ENCODE peak calls at places on chromosomes 13 and 19, in eight cellular contexts. One of them, this sample, is unnamed. For H3K9me3, the result is how much of the 10 kb centered on the place peaks cover.

GRCh38 chr13:113401452-113402415 is 37.8 kb upstream of the GRTP1 start:
- DNase-seq in HCT116: no peak
- DNase-seq in astrocyte: no peak
- DNase-seq in AG04450: no peak
- DNase-seq in thoracic aorta: no peak
- DNase-seq in breast epithelium: no peak
- DNase-seq in IMR-90: no peak
- DNase-seq in WERI-Rb-1: no peak
- DNase-seq in this sample: no peak

GRCh38 chr13:21060063-21060826 is 1.1 kb downstream of the LATS2 start:
- DNase-seq in HCT116: no peak
- DNase-seq in astrocyte: peak
- DNase-seq in AG04450: no peak
- DNase-seq in thoracic aorta: no peak
- DNase-seq in breast epithelium: no peak
- DNase-seq in IMR-90: peak
- DNase-seq in WERI-Rb-1: no peak
- DNase-seq in this sample: no peak

GRCh38 chr13:25860862-25861261 is 191.0 kb downstream of the SHISA2 start:
- DNase-seq in HCT116: no peak
- DNase-seq in astrocyte: peak
- DNase-seq in AG04450: no peak
- DNase-seq in thoracic aorta: no peak
- DNase-seq in breast epithelium: no peak
- DNase-seq in IMR-90: peak
- DNase-seq in WERI-Rb-1: no peak
- DNase-seq in this sample: peak

GRCh38 chr19:41172297-41173164 is 20.5 kb upstream of the CYP2S1 start:
- DNase-seq in HCT116: no peak
- DNase-seq in astrocyte: no peak
- DNase-seq in AG04450: no peak
- DNase-seq in thoracic aorta: no peak
- DNase-seq in breast epithelium: no peak
- DNase-seq in IMR-90: no peak
- DNase-seq in WERI-Rb-1: no peak
- DNase-seq in this sample: no peak

GRCh38 chr19:17281391-17282304 is at the start of gene ANKLE1:
- DNase-seq in HCT116: no peak
- DNase-seq in astrocyte: no peak
- DNase-seq in AG04450: no peak
- DNase-seq in thoracic aorta: no peak
- DNase-seq in breast epithelium: no peak
- DNase-seq in IMR-90: no peak
- DNase-seq in WERI-Rb-1: no peak
- DNase-seq in this sample: no peak

GRCh38 chr13:48728876-48729275 is 75.1 kb downstream of the CYSLTR2 start:
- DNase-seq in HCT116: no peak
- DNase-seq in astrocyte: no peak
- DNase-seq in AG04450: no peak
- DNase-seq in thoracic aorta: no peak
- DNase-seq in breast epithelium: no peak
- DNase-seq in IMR-90: no peak
- DNase-seq in WERI-Rb-1: no peak
- DNase-seq in this sample: no peak

GRCh38 chr13:47178090-47178950 is 281.5 kb upstream of the HTR2A start:
- DNase-seq in HCT116: no peak
- DNase-seq in astrocyte: no peak
- DNase-seq in AG04450: no peak
- DNase-seq in thoracic aorta: no peak
- DNase-seq in breast epithelium: no peak
- DNase-seq in IMR-90: no peak
- DNase-seq in WERI-Rb-1: no peak
- DNase-seq in this sample: no peak

GRCh38 chr13:76903544-76904162 is 17.4 kb upstream of the KCTD12 start:
- DNase-seq in HCT116: peak
- DNase-seq in astrocyte: peak
- DNase-seq in AG04450: peak
- DNase-seq in thoracic aorta: no peak
- DNase-seq in breast epithelium: peak
- DNase-seq in IMR-90: peak
- DNase-seq in WERI-Rb-1: peak
- DNase-seq in this sample: peak

GRCh38 chr19:35717665-35718344 is at the start of gene KMT2B:
- DNase-seq in HCT116: no peak
- DNase-seq in astrocyte: no peak
- DNase-seq in AG04450: no peak
- DNase-seq in thoracic aorta: no peak
- DNase-seq in breast epithelium: no peak
- DNase-seq in IMR-90: no peak
- DNase-seq in WERI-Rb-1: peak
- DNase-seq in this sample: no peak

GRCh38 chr19:52600639-52601024 is 30.5 kb downstream of the ZNF701 start:
- DNase-seq in HCT116: no peak
- DNase-seq in astrocyte: no peak
- DNase-seq in AG04450: no peak
- DNase-seq in thoracic aorta: no peak
- DNase-seq in breast epithelium: no peak
- DNase-seq in IMR-90: peak
- DNase-seq in WERI-Rb-1: peak
- DNase-seq in this sample: no peak

GRCh38 chr13:41216160-41216559 is 21.8 kb upstream of the KBTBD7 start:
- DNase-seq in HCT116: no peak
- DNase-seq in astrocyte: peak
- DNase-seq in AG04450: peak
- DNase-seq in thoracic aorta: no peak
- DNase-seq in breast epithelium: no peak
- DNase-seq in IMR-90: peak
- DNase-seq in WERI-Rb-1: no peak
- DNase-seq in this sample: peak

GRCh38 chr13:22176968-22177545 is 506.2 kb downstream of the FGF9 start:
- DNase-seq in HCT116: no peak
- DNase-seq in astrocyte: no peak
- DNase-seq in AG04450: peak
- DNase-seq in thoracic aorta: no peak
- DNase-seq in breast epithelium: no peak
- DNase-seq in IMR-90: peak
- DNase-seq in WERI-Rb-1: no peak
- DNase-seq in this sample: no peak

GRCh38 chr19:33192010-33192409 is 2.1 kb upstream of the LRP3 start:
- DNase-seq in HCT116: no peak
- DNase-seq in astrocyte: no peak
- DNase-seq in AG04450: no peak
- DNase-seq in thoracic aorta: no peak
- DNase-seq in breast epithelium: no peak
- DNase-seq in IMR-90: no peak
- DNase-seq in WERI-Rb-1: no peak
- DNase-seq in this sample: no peak

GRCh38 chr19:10219678-10220077 is 11.5 kb downstream of the S1PR2 start:
- DNase-seq in HCT116: no peak
- DNase-seq in astrocyte: no peak
- DNase-seq in AG04450: peak
- DNase-seq in thoracic aorta: no peak
- DNase-seq in breast epithelium: no peak
- DNase-seq in IMR-90: peak
- DNase-seq in WERI-Rb-1: no peak
- DNase-seq in this sample: no peak

GRCh38 chr19:13143135-13143534 is 7.0 kb downstream of the STX10 start:
- DNase-seq in HCT116: no peak
- DNase-seq in astrocyte: peak
- DNase-seq in AG04450: no peak
- DNase-seq in thoracic aorta: no peak
- DNase-seq in breast epithelium: no peak
- DNase-seq in IMR-90: peak
- DNase-seq in WERI-Rb-1: no peak
- DNase-seq in this sample: no peak

GRCh38 chr13:23705578-23705977 is 135.4 kb downstream of the TNFRSF19 start:
- DNase-seq in HCT116: no peak
- DNase-seq in astrocyte: no peak
- DNase-seq in AG04450: no peak
- DNase-seq in thoracic aorta: no peak
- DNase-seq in breast epithelium: no peak
- DNase-seq in IMR-90: peak
- DNase-seq in WERI-Rb-1: no peak
- DNase-seq in this sample: no peak

GRCh38 chr19:12783226-12783848 is 7.9 kb upstream of the JUNB start:
- DNase-seq in HCT116: no peak
- DNase-seq in astrocyte: no peak
- DNase-seq in AG04450: no peak
- DNase-seq in thoracic aorta: no peak
- DNase-seq in breast epithelium: no peak
- DNase-seq in IMR-90: no peak
- DNase-seq in WERI-Rb-1: no peak
- DNase-seq in this sample: no peak

GRCh38 chr13:36919833-36920611 is at the start of gene SMAD9:
- DNase-seq in HCT116: peak
- DNase-seq in astrocyte: peak
- DNase-seq in AG04450: no peak
- DNase-seq in thoracic aorta: peak
- DNase-seq in breast epithelium: peak
- DNase-seq in IMR-90: peak
- DNase-seq in WERI-Rb-1: peak
- DNase-seq in this sample: no peak

GRCh38 chr19:48964205-48965032 is 690 bp upstream of the FTL start:
- DNase-seq in HCT116: no peak
- DNase-seq in astrocyte: peak
- DNase-seq in AG04450: no peak
- DNase-seq in thoracic aorta: no peak
- DNase-seq in breast epithelium: no peak
- DNase-seq in IMR-90: peak
- DNase-seq in WERI-Rb-1: no peak
- DNase-seq in this sample: no peak

GRCh38 chr19:38667552-38668205 is 20.2 kb downstream of the ACTN4 start:
- DNase-seq in HCT116: no peak
- DNase-seq in astrocyte: peak
- DNase-seq in AG04450: no peak
- DNase-seq in thoracic aorta: no peak
- DNase-seq in breast epithelium: no peak
- DNase-seq in IMR-90: peak
- DNase-seq in WERI-Rb-1: no peak
- DNase-seq in this sample: no peak

GRCh38 chr13:110546389-110546788 is 15.1 kb downstream of the RAB20 start:
- DNase-seq in HCT116: no peak
- DNase-seq in astrocyte: no peak
- DNase-seq in AG04450: no peak
- DNase-seq in thoracic aorta: no peak
- DNase-seq in breast epithelium: no peak
- DNase-seq in IMR-90: no peak
- DNase-seq in WERI-Rb-1: no peak
- DNase-seq in this sample: no peak

GRCh38 chr19:44879309-44880065 is 11.6 kb upstream of the TOMM40 start:
- DNase-seq in HCT116: no peak
- DNase-seq in astrocyte: no peak
- DNase-seq in AG04450: no peak
- DNase-seq in thoracic aorta: no peak
- DNase-seq in breast epithelium: no peak
- DNase-seq in IMR-90: no peak
- DNase-seq in WERI-Rb-1: peak
- DNase-seq in this sample: no peak

GRCh38 chr19:18723871-18724377 is 40.4 kb downstream of the CRTC1 start:
- DNase-seq in HCT116: no peak
- DNase-seq in astrocyte: no peak
- DNase-seq in AG04450: no peak
- DNase-seq in thoracic aorta: no peak
- DNase-seq in breast epithelium: no peak
- DNase-seq in IMR-90: no peak
- DNase-seq in WERI-Rb-1: peak
- DNase-seq in this sample: no peak

DNA sequence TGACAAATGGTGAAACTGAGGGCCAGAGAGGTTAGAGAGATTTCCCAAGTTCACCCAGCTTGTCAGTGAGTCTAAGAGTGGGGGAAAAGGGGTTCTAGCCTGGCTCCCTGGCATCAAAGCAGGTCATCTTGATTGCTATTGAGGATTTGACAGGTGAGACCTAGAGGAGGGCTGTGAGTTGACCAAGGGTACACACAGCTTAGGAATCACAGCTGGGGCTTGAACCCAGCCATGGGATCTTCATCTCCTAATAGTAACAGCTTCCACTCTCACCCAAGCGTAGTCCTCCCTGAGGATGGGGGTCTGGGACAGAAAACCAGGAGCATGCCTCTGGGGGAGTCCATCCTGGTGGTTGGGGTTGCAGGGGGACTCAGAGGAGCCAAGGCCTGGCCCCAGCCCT is 6.8 kb downstream of the CYP4F8 start:
- DNase-seq in HCT116: no peak
- DNase-seq in astrocyte: no peak
- DNase-seq in AG04450: no peak
- DNase-seq in thoracic aorta: no peak
- DNase-seq in breast epithelium: no peak
- DNase-seq in IMR-90: no peak
- DNase-seq in WERI-Rb-1: no peak
- DNase-seq in this sample: no peak
- H3K9me3 ChIP-seq in HCT116: under half
- H3K9me3 ChIP-seq in astrocyte: under half
- H3K9me3 ChIP-seq in AG04450: under half
- H3K9me3 ChIP-seq in thoracic aorta: under half
- H3K9me3 ChIP-seq in breast epithelium: under half
- H3K9me3 ChIP-seq in IMR-90: under half
- H3K9me3 ChIP-seq in WERI-Rb-1: under half
- H3K9me3 ChIP-seq in this sample: under half

GRCh38 chr13:45872574-45872973 is 21.0 kb upstream of the SIAH3 start:
- DNase-seq in HCT116: no peak
- DNase-seq in astrocyte: no peak
- DNase-seq in AG04450: no peak
- DNase-seq in thoracic aorta: no peak
- DNase-seq in breast epithelium: no peak
- DNase-seq in IMR-90: no peak
- DNase-seq in WERI-Rb-1: peak
- DNase-seq in this sample: no peak
- H3K9me3 ChIP-seq in HCT116: under half
- H3K9me3 ChIP-seq in astrocyte: under half
- H3K9me3 ChIP-seq in AG04450: under half
- H3K9me3 ChIP-seq in thoracic aorta: under half
- H3K9me3 ChIP-seq in breast epithelium: under half
- H3K9me3 ChIP-seq in IMR-90: under half
- H3K9me3 ChIP-seq in WERI-Rb-1: under half
- H3K9me3 ChIP-seq in this sample: under half

DNA sequence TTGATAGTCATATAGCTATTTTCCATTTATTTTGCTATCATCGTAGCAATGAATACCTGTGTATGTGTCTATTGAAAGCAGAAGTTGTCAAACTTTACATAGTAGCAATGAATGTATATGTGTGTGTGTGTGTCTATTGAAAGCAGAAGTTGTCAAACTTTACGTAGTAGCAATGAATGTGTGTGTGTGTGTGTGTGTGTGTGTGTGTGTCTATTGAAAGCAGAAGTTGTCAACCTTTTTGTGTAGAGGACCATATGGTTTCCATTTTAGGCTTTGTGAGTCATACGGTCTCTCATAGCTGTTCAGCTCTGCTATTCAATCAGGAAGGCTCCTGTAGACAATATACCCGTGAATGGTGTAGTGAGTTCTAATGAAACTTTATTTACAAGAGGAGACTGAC is 20.8 kb downstream of the NLRP4 start:
- DNase-seq in HCT116: no peak
- DNase-seq in astrocyte: no peak
- DNase-seq in AG04450: no peak
- DNase-seq in thoracic aorta: no peak
- DNase-seq in breast epithelium: no peak
- DNase-seq in IMR-90: no peak
- DNase-seq in WERI-Rb-1: no peak
- DNase-seq in this sample: no peak
- H3K9me3 ChIP-seq in HCT116: under half
- H3K9me3 ChIP-seq in astrocyte: under half
- H3K9me3 ChIP-seq in AG04450: half or more
- H3K9me3 ChIP-seq in thoracic aorta: under half
- H3K9me3 ChIP-seq in breast epithelium: under half
- H3K9me3 ChIP-seq in IMR-90: under half
- H3K9me3 ChIP-seq in WERI-Rb-1: under half
- H3K9me3 ChIP-seq in this sample: under half

GRCh38 chr19:56983804-56984203 is 136.0 kb upstream of the USP29 start:
- DNase-seq in HCT116: no peak
- DNase-seq in astrocyte: no peak
- DNase-seq in AG04450: no peak
- DNase-seq in thoracic aorta: no peak
- DNase-seq in breast epithelium: no peak
- DNase-seq in IMR-90: no peak
- DNase-seq in WERI-Rb-1: no peak
- DNase-seq in this sample: no peak
- H3K9me3 ChIP-seq in HCT116: under half
- H3K9me3 ChIP-seq in astrocyte: under half
- H3K9me3 ChIP-seq in AG04450: half or more
- H3K9me3 ChIP-seq in thoracic aorta: under half
- H3K9me3 ChIP-seq in breast epithelium: under half
- H3K9me3 ChIP-seq in IMR-90: half or more
- H3K9me3 ChIP-seq in WERI-Rb-1: under half
- H3K9me3 ChIP-seq in this sample: under half

This sample was measured in keratinocyte.